ENCODE peak calls at places on chromosomes 12 and 14, in seven cellular contexts. J is CD8-positive, alpha-beta T cell; H is NCI-H1436 treated with DMSO at 0.1 percent for 48 hours; N is T-helper 2 cell; I is astrocyte; D is D341Med; B is cardiac fibroblast. G is an unnamed sample.

GRCh38 chr14:23252006-23252405 is 14.3 kb downstream of the RNF212B start:
- DNase-seq in J (no peak), D (no peak), B (no peak), I (no peak), H (no peak), N (no peak), G (no peak)

GRCh38 chr12:27521066-27521465 is 2.9 kb upstream of the PPFIBP1 start:
- DNase-seq in I (peak), B (peak), N (no peak), D (no peak), H (no peak), J (no peak), G (no peak)

GRCh38 chr12:108313609-108314331 is 25.3 kb downstream of the CMKLR1 start:
- DNase-seq in N (peak), D (no peak), H (no peak), J (peak), I (no peak), B (no peak), G (no peak)

GRCh38 chr14:95815226-95815690 is 61.4 kb upstream of the TUNAR start:
- DNase-seq in H (no peak), D (no peak), B (no peak), I (no peak), N (no peak), J (no peak), G (no peak)

GRCh38 chr12:65925626-65926025 is 101.3 kb downstream of the HMGA2 start:
- DNase-seq in D (no peak), J (no peak), N (no peak), I (no peak), H (no peak), B (no peak), G (no peak)

GRCh38 chr14:88825078-88825458 is 617 bp downstream of the TTC8 start:
- DNase-seq in H (no peak), N (no peak), B (peak), I (peak), D (no peak), J (no peak), G (no peak)

GRCh38 chr14:94394025-94394493 is 5.7 kb upstream of the SERPINA1 start:
- DNase-seq in J (no peak), D (no peak), N (peak), I (no peak), H (no peak), B (no peak), G (no peak)

GRCh38 chr14:57871487-57872080 is 5.7 kb upstream of the SLC35F4 start:
- DNase-seq in I (peak), N (peak), B (peak), D (peak), J (no peak), H (no peak), G (no peak)

GRCh38 chr12:51848843-51849735 is 571 bp upstream of the FIGNL2 start:
- DNase-seq in D (no peak), H (no peak), B (no peak), N (no peak), J (no peak), I (no peak), G (no peak)

GRCh38 chr14:28059254-28059653 is 707.3 kb upstream of the FOXG1 start:
- DNase-seq in H (peak), B (no peak), D (no peak), I (no peak), J (no peak), N (no peak), G (no peak)

GRCh38 chr14:54503476-54503875 is 6.2 kb upstream of the CGRRF1 start:
- DNase-seq in D (no peak), N (no peak), H (no peak), J (no peak), B (peak), I (peak), G (no peak)

GRCh38 chr12:124231980-124232653 is 62.8 kb upstream of the RFLNA start:
- DNase-seq in H (peak), B (no peak), I (no peak), D (peak), J (no peak), N (no peak), G (no peak)

GRCh38 chr14:93648440-93649168 is 139.7 kb downstream of the PRIMA1 start:
- DNase-seq in B (no peak), J (no peak), D (peak), I (no peak), N (peak), H (no peak), G (no peak)

GRCh38 chr14:73833530-73834257 is 17.9 kb upstream of the PTGR2 start:
- DNase-seq in H (no peak), B (peak), D (no peak), I (peak), N (no peak), J (no peak), G (no peak)

GRCh38 chr14:73472182-73473114 is 14.1 kb upstream of the NUMB start:
- DNase-seq in I (peak), J (no peak), D (peak), N (peak), H (peak), B (peak), G (no peak)

GRCh38 chr12:91367234-91367849 is 184.7 kb upstream of the DCN start:
- DNase-seq in J (no peak), D (peak), N (no peak), I (no peak), B (peak), H (no peak), G (no peak)

GRCh38 chr12:9674226-9674590 is 4.7 kb downstream of the CLEC2D start:
- DNase-seq in N (peak), B (no peak), D (no peak), J (peak), I (no peak), H (no peak), G (peak)

GRCh38 chr14:31578266-31578665 is 17.1 kb downstream of the NUBPL start:
- DNase-seq in J (no peak), N (no peak), B (peak), I (no peak), D (no peak), H (no peak), G (no peak)

GRCh38 chr14:52369305-52369781 is 55.2 kb downstream of the PTGER2 start:
- DNase-seq in J (no peak), N (no peak), I (peak), H (no peak), B (peak), D (no peak), G (no peak)

GRCh38 chr14:75689012-75689411 is 28.0 kb downstream of the TTLL5 start:
- DNase-seq in N (no peak), I (peak), H (no peak), J (no peak), D (no peak), B (peak), G (no peak)

GRCh38 chr12:78880078-78880477 is 15.5 kb downstream of the SYT1 start:
- DNase-seq in N (no peak), H (no peak), D (no peak), B (no peak), J (no peak), I (peak), G (no peak)

GRCh38 chr12:3249081-3249800 is 172.1 kb downstream of the TSPAN9 start:
- DNase-seq in J (no peak), B (no peak), H (no peak), N (no peak), D (no peak), I (no peak), G (no peak)

GRCh38 chr12:129819391-129819790 is 84.4 kb downstream of the TMEM132D start:
- DNase-seq in J (no peak), H (no peak), I (peak), D (no peak), N (no peak), B (no peak), G (no peak)

GRCh38 chr14:49975286-49975685 is 82.4 kb downstream of the ARF6 start:
- DNase-seq in N (no peak), I (peak), B (peak), J (no peak), D (no peak), H (no peak), G (no peak)

GRCh38 chr12:88419794-88420193 is 160.5 kb downstream of the KITLG start:
- DNase-seq in N (no peak), D (no peak), J (no peak), B (peak), I (peak), H (no peak), G (no peak)

GRCh38 chr12:6927379-6927991 is at the start of gene ATN1:
- DNase-seq in I (peak), N (peak), B (peak), D (peak), H (no peak), J (peak), G (no peak)

GRCh38 chr12:81255947-81256346 is 178.1 kb downstream of the ACSS3 start:
- DNase-seq in D (no peak), H (no peak), I (no peak), N (no peak), B (no peak), J (no peak), G (no peak)

GRCh38 chr14:104019029-104019428 is 66.5 kb upstream of the ASPG start:
- DNase-seq in I (no peak), D (no peak), B (no peak), N (no peak), J (no peak), H (no peak), G (no peak)

GRCh38 chr12:71236133-71236660 is 78.4 kb upstream of the TSPAN8 start:
- DNase-seq in H (no peak), I (no peak), D (no peak), B (no peak), N (no peak), J (no peak), G (no peak)

GRCh38 chr12:4934651-4935050 is 24.9 kb downstream of the KCNA1 start:
- DNase-seq in N (no peak), B (no peak), H (peak), D (no peak), I (peak), J (no peak), G (no peak)

GRCh38 chr12:6367065-6367968 is 8.0 kb downstream of the SCNN1A start:
- DNase-seq in J (peak), H (no peak), B (peak), I (no peak), D (no peak), N (peak), G (no peak)

GRCh38 chr12:40152783-40153383 is 47.0 kb upstream of the SLC2A13 start:
- DNase-seq in B (peak), H (no peak), I (peak), J (peak), D (peak), N (peak), G (no peak)